ENCODE peak calls at places on chromosomes 2 and 18, in nine cellular contexts. One of them, this sample, is unnamed.

GRCh38 chr2:172249986-172250385 is 147.3 kb upstream of the DLX2 start:
- DNase-seq in astrocyte of the cerebellum: peak; percentile 53
- DNase-seq in hepatocyte: no peak
- DNase-seq in colonic mucosa: no peak
- DNase-seq in BJ: peak; percentile 42
- DNase-seq in A549: no peak
- DNase-seq in stomach: no peak
- DNase-seq in HepG2: no peak
- DNase-seq in right lobe of liver: no peak
- DNase-seq in this sample: no peak

GRCh38 chr18:34224423-34225217 is at the start of gene NOL4:
- DNase-seq in astrocyte of the cerebellum: peak; percentile 45
- DNase-seq in hepatocyte: peak; percentile 85
- DNase-seq in colonic mucosa: peak; percentile 71
- DNase-seq in BJ: no peak
- DNase-seq in A549: no peak
- DNase-seq in stomach: peak; percentile 45
- DNase-seq in HepG2: peak; percentile 51
- DNase-seq in right lobe of liver: peak; percentile 48
- DNase-seq in this sample: no peak

GRCh38 chr18:76328145-76328544 is 166.9 kb downstream of the ZNF516 start:
- DNase-seq in astrocyte of the cerebellum: no peak
- DNase-seq in hepatocyte: no peak
- DNase-seq in colonic mucosa: no peak
- DNase-seq in BJ: no peak
- DNase-seq in A549: no peak
- DNase-seq in stomach: no peak
- DNase-seq in HepG2: no peak
- DNase-seq in right lobe of liver: no peak
- DNase-seq in this sample: no peak

GRCh38 chr2:225052703-225053102 is 10.4 kb upstream of the DOCK10 start:
- DNase-seq in astrocyte of the cerebellum: no peak
- DNase-seq in hepatocyte: no peak
- DNase-seq in colonic mucosa: no peak
- DNase-seq in BJ: no peak
- DNase-seq in A549: no peak
- DNase-seq in stomach: no peak
- DNase-seq in HepG2: no peak
- DNase-seq in right lobe of liver: no peak
- DNase-seq in this sample: no peak

GRCh38 chr2:130390460-130391057 is 34.7 kb downstream of the PTPN18 start:
- DNase-seq in astrocyte of the cerebellum: no peak
- DNase-seq in hepatocyte: no peak
- DNase-seq in colonic mucosa: peak; percentile 71
- DNase-seq in BJ: no peak
- DNase-seq in A549: no peak
- DNase-seq in stomach: peak; percentile 60
- DNase-seq in HepG2: no peak
- DNase-seq in right lobe of liver: no peak
- DNase-seq in this sample: no peak

GRCh38 chr2:48306409-48307284 is 223.3 kb upstream of the STON1 start:
- DNase-seq in astrocyte of the cerebellum: no peak
- DNase-seq in hepatocyte: no peak
- DNase-seq in colonic mucosa: no peak
- DNase-seq in BJ: no peak
- DNase-seq in A549: no peak
- DNase-seq in stomach: no peak
- DNase-seq in HepG2: no peak
- DNase-seq in right lobe of liver: no peak
- DNase-seq in this sample: no peak

GRCh38 chr2:225841314-225841713 is 441.8 kb downstream of the NYAP2 start:
- DNase-seq in astrocyte of the cerebellum: peak; percentile 53
- DNase-seq in hepatocyte: no peak
- DNase-seq in colonic mucosa: no peak
- DNase-seq in BJ: no peak
- DNase-seq in A549: no peak
- DNase-seq in stomach: no peak
- DNase-seq in HepG2: no peak
- DNase-seq in right lobe of liver: peak; percentile 47
- DNase-seq in this sample: no peak

GRCh38 chr2:102000813-102001766 is 9.3 kb downstream of the IL1R2 start:
- DNase-seq in astrocyte of the cerebellum: no peak
- DNase-seq in hepatocyte: no peak
- DNase-seq in colonic mucosa: no peak
- DNase-seq in BJ: no peak
- DNase-seq in A549: no peak
- DNase-seq in stomach: no peak
- DNase-seq in HepG2: no peak
- DNase-seq in right lobe of liver: peak; percentile 30
- DNase-seq in this sample: no peak

GRCh38 chr2:63055510-63056308 is 5.1 kb downstream of the OTX1 start:
- DNase-seq in astrocyte of the cerebellum: no peak
- DNase-seq in hepatocyte: no peak
- DNase-seq in colonic mucosa: no peak
- DNase-seq in BJ: no peak
- DNase-seq in A549: no peak
- DNase-seq in stomach: no peak
- DNase-seq in HepG2: no peak
- DNase-seq in right lobe of liver: no peak
- DNase-seq in this sample: no peak

GRCh38 chr2:183349046-183349445 is 224.8 kb downstream of the NUP35 start:
- DNase-seq in astrocyte of the cerebellum: no peak
- DNase-seq in hepatocyte: no peak
- DNase-seq in colonic mucosa: no peak
- DNase-seq in BJ: no peak
- DNase-seq in A549: no peak
- DNase-seq in stomach: no peak
- DNase-seq in HepG2: no peak
- DNase-seq in right lobe of liver: no peak
- DNase-seq in this sample: no peak

GRCh38 chr2:207241198-207241597 is 75.5 kb upstream of the KLF7 start:
- DNase-seq in astrocyte of the cerebellum: no peak
- DNase-seq in hepatocyte: no peak
- DNase-seq in colonic mucosa: no peak
- DNase-seq in BJ: no peak
- DNase-seq in A549: no peak
- DNase-seq in stomach: no peak
- DNase-seq in HepG2: no peak
- DNase-seq in right lobe of liver: no peak
- DNase-seq in this sample: no peak

GRCh38 chr2:157874278-157874825 is 1.8 kb downstream of the ACVR1 start:
- DNase-seq in astrocyte of the cerebellum: no peak
- DNase-seq in hepatocyte: no peak
- DNase-seq in colonic mucosa: no peak
- DNase-seq in BJ: no peak
- DNase-seq in A549: no peak
- DNase-seq in stomach: no peak
- DNase-seq in HepG2: no peak
- DNase-seq in right lobe of liver: peak; percentile 58
- DNase-seq in this sample: no peak

GRCh38 chr2:5315512-5315911 is 376.7 kb upstream of the SOX11 start:
- DNase-seq in astrocyte of the cerebellum: no peak
- DNase-seq in hepatocyte: no peak
- DNase-seq in colonic mucosa: no peak
- DNase-seq in BJ: no peak
- DNase-seq in A549: no peak
- DNase-seq in stomach: no peak
- DNase-seq in HepG2: no peak
- DNase-seq in right lobe of liver: no peak
- DNase-seq in this sample: no peak

GRCh38 chr2:18987021-18987420 is 371.4 kb downstream of the OSR1 start:
- DNase-seq in astrocyte of the cerebellum: no peak
- DNase-seq in hepatocyte: no peak
- DNase-seq in colonic mucosa: no peak
- DNase-seq in BJ: no peak
- DNase-seq in A549: no peak
- DNase-seq in stomach: no peak
- DNase-seq in HepG2: no peak
- DNase-seq in right lobe of liver: no peak
- DNase-seq in this sample: no peak

GRCh38 chr2:233209117-233209977 is 42.1 kb upstream of the ATG16L1 start:
- DNase-seq in astrocyte of the cerebellum: peak; percentile 94
- DNase-seq in hepatocyte: peak; percentile 34
- DNase-seq in colonic mucosa: no peak
- DNase-seq in BJ: no peak
- DNase-seq in A549: peak; percentile 28
- DNase-seq in stomach: no peak
- DNase-seq in HepG2: peak; percentile 23
- DNase-seq in right lobe of liver: no peak
- DNase-seq in this sample: no peak

GRCh38 chr2:23954325-23955014 is 14.2 kb downstream of the UBXN2A start:
- DNase-seq in astrocyte of the cerebellum: no peak
- DNase-seq in hepatocyte: no peak
- DNase-seq in colonic mucosa: no peak
- DNase-seq in BJ: no peak
- DNase-seq in A549: no peak
- DNase-seq in stomach: no peak
- DNase-seq in HepG2: no peak
- DNase-seq in right lobe of liver: no peak
- DNase-seq in this sample: no peak

GRCh38 chr18:52288403-52289004 is 51.5 kb upstream of the DCC start:
- DNase-seq in astrocyte of the cerebellum: no peak
- DNase-seq in hepatocyte: peak; percentile 53
- DNase-seq in colonic mucosa: peak; percentile 23
- DNase-seq in BJ: no peak
- DNase-seq in A549: no peak
- DNase-seq in stomach: peak; percentile 32
- DNase-seq in HepG2: peak; percentile 17
- DNase-seq in right lobe of liver: peak; percentile 51
- DNase-seq in this sample: no peak

GRCh38 chr2:70806620-70807019 is 13.8 kb downstream of the CLEC4F start:
- DNase-seq in astrocyte of the cerebellum: no peak
- DNase-seq in hepatocyte: no peak
- DNase-seq in colonic mucosa: no peak
- DNase-seq in BJ: no peak
- DNase-seq in A549: no peak
- DNase-seq in stomach: no peak
- DNase-seq in HepG2: no peak
- DNase-seq in right lobe of liver: no peak
- DNase-seq in this sample: no peak

DNA sequence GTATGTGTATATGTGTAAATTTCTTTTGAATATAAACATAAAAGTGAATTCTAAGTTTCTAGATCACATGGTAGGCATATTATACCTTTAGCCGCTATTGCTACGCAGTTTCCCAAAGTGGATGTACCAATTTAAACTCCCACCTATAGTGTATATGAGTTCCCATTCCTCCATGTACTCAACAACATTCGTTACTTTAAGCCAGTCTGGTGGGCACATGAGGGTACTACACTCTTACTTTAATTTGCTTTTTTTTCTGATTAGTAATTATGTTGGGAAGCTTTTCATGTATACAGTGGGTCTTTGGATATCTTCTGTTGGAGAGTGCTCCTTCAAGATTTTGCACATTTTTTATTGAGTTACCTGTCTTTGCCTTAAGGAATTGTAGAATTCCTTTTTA is 683.8 kb downstream of the ERBB4 start:
- DNase-seq in astrocyte of the cerebellum: no peak
- DNase-seq in hepatocyte: no peak
- DNase-seq in colonic mucosa: no peak
- DNase-seq in BJ: no peak
- DNase-seq in A549: no peak
- DNase-seq in stomach: no peak
- DNase-seq in HepG2: no peak
- DNase-seq in right lobe of liver: no peak
- DNase-seq in this sample: no peak
- TF ChIP-seq CTCF in astrocyte of the cerebellum: no peak
- TF ChIP-seq CTCF in hepatocyte: no peak
- TF ChIP-seq CTCF in colonic mucosa: no peak
- TF ChIP-seq CTCF in BJ: no peak
- TF ChIP-seq CTCF in A549: no peak
- TF ChIP-seq CTCF in stomach: no peak
- TF ChIP-seq CTCF in HepG2: no peak
- TF ChIP-seq CTCF in right lobe of liver: no peak
- TF ChIP-seq CTCF in this sample: no peak

DNA sequence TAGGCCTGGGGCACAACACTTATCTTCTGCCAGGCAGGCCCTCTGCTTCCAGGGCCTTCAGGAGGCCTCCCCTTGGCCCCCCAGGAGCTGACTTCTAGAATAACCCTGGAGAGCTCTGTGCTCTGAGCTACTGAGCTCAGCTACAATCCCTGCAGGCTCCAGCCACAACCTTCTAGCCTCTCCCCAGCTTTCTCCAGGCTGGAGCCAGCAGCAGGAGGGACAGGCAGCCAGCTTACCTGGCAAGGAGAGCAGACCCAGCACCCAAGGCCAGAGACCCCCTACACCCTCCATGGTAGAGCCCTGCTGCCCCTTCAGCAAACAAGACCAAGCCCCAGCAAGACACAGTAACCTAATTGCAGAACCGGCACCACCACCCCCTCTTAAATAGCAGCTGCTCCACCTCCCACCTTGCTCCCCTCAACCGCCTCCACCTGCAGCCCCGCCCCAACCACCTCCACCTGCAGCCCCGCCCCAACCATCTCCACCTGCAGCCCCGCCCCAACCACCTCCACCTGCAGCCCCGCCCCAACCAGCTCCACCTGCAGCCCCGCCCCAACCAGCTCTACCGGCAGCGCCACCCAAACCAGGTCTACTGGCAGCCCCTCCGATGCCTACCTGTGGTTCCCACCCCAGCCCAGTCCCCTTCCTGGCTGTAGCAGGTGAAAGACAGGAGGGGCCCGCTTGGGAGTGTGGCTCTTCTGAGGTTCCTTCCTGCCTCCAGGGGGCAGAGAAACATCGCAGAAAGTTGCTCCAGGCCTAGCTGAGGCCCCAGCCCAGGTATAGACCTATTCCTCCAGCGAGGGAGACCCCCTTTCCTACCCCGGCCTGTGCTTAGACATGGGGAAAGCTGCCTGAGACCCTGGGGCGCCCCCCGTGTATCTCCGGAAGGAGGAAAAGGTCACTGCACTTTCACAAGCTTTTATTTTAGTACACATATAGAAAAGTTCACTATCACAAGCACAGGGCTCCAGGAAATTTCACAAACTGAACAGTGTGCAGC is at the start of gene ASTL:
- DNase-seq in astrocyte of the cerebellum: no peak
- DNase-seq in hepatocyte: peak; percentile 73
- DNase-seq in colonic mucosa: peak; percentile 91
- DNase-seq in BJ: no peak
- DNase-seq in A549: peak; percentile 31
- DNase-seq in stomach: peak; percentile 77
- DNase-seq in HepG2: peak; percentile 56
- DNase-seq in right lobe of liver: no peak
- DNase-seq in this sample: no peak
- TF ChIP-seq CTCF in astrocyte of the cerebellum: peak; percentile 65
- TF ChIP-seq CTCF in hepatocyte: peak; percentile 67
- TF ChIP-seq CTCF in colonic mucosa: peak; percentile 25
- TF ChIP-seq CTCF in BJ: peak; percentile 74
- TF ChIP-seq CTCF in A549: peak; percentile 48
- TF ChIP-seq CTCF in stomach: no peak
- TF ChIP-seq CTCF in HepG2: peak; percentile 87
- TF ChIP-seq CTCF in right lobe of liver: peak; percentile 36
- TF ChIP-seq CTCF in this sample: peak; percentile 66

GRCh38 chr2:240131941-240132650 is 4.0 kb downstream of the COPS9 start:
- DNase-seq in astrocyte of the cerebellum: no peak
- DNase-seq in hepatocyte: no peak
- DNase-seq in colonic mucosa: no peak
- DNase-seq in BJ: no peak
- DNase-seq in A549: no peak
- DNase-seq in stomach: no peak
- DNase-seq in HepG2: no peak
- DNase-seq in right lobe of liver: peak; percentile 28
- DNase-seq in this sample: peak; percentile 6
- TF ChIP-seq CTCF in astrocyte of the cerebellum: no peak
- TF ChIP-seq CTCF in hepatocyte: no peak
- TF ChIP-seq CTCF in colonic mucosa: no peak
- TF ChIP-seq CTCF in BJ: peak; percentile 16
- TF ChIP-seq CTCF in A549: no peak
- TF ChIP-seq CTCF in stomach: no peak
- TF ChIP-seq CTCF in HepG2: no peak
- TF ChIP-seq CTCF in right lobe of liver: no peak
- TF ChIP-seq CTCF in this sample: no peak

GRCh38 chr18:73920033-73920432 is 227.6 kb downstream of the FBXO15 start:
- DNase-seq in astrocyte of the cerebellum: no peak
- DNase-seq in hepatocyte: no peak
- DNase-seq in colonic mucosa: no peak
- DNase-seq in BJ: no peak
- DNase-seq in A549: no peak
- DNase-seq in stomach: no peak
- DNase-seq in HepG2: no peak
- DNase-seq in right lobe of liver: no peak
- DNase-seq in this sample: no peak
- TF ChIP-seq CTCF in astrocyte of the cerebellum: no peak
- TF ChIP-seq CTCF in hepatocyte: no peak
- TF ChIP-seq CTCF in colonic mucosa: no peak
- TF ChIP-seq CTCF in BJ: no peak
- TF ChIP-seq CTCF in A549: no peak
- TF ChIP-seq CTCF in stomach: no peak
- TF ChIP-seq CTCF in HepG2: no peak
- TF ChIP-seq CTCF in right lobe of liver: no peak
- TF ChIP-seq CTCF in this sample: no peak

This sample was measured in natural killer cell.